ENCODE peak calls at places on chromosomes 5 and 9, in seven cellular contexts. One of them, this sample, is unnamed.

GRCh38 chr9:110555971-110556370 is 23.6 kb downstream of the SVEP1 start:
- DNase-seq in CD8-positive, alpha-beta T cell: no peak
- DNase-seq in colonic mucosa: peak; percentile 27
- DNase-seq in adrenal gland: peak; percentile 45
- DNase-seq in fibroblast of lung: peak; percentile 94
- DNase-seq in tibial nerve: peak; percentile 73
- DNase-seq in gastrocnemius medialis: peak; percentile 34
- DNase-seq in this sample: no peak

GRCh38 chr5:140565024-140565779 is 574 bp downstream of the SLC35A4 start:
- DNase-seq in adrenal gland: no peak
- DNase-seq in fibroblast of lung: no peak
- DNase-seq in CD8-positive, alpha-beta T cell: no peak
- DNase-seq in gastrocnemius medialis: no peak
- DNase-seq in colonic mucosa: no peak
- DNase-seq in tibial nerve: no peak
- DNase-seq in this sample: no peak

GRCh38 chr9:91919621-91920020 is 30.4 kb downstream of the ROR2 start:
- DNase-seq in adrenal gland: no peak
- DNase-seq in tibial nerve: no peak
- DNase-seq in colonic mucosa: no peak
- DNase-seq in gastrocnemius medialis: no peak
- DNase-seq in CD8-positive, alpha-beta T cell: no peak
- DNase-seq in fibroblast of lung: no peak
- DNase-seq in this sample: no peak

GRCh38 chr9:87887661-87888480 is 5.2 kb downstream of the SPATA31E1 start:
- DNase-seq in gastrocnemius medialis: no peak
- DNase-seq in adrenal gland: no peak
- DNase-seq in tibial nerve: no peak
- DNase-seq in colonic mucosa: no peak
- DNase-seq in fibroblast of lung: no peak
- DNase-seq in CD8-positive, alpha-beta T cell: no peak
- DNase-seq in this sample: no peak

GRCh38 chr5:72472666-72473422 is 34.4 kb downstream of the ZNF366 start:
- DNase-seq in tibial nerve: no peak
- DNase-seq in fibroblast of lung: no peak
- DNase-seq in gastrocnemius medialis: no peak
- DNase-seq in adrenal gland: no peak
- DNase-seq in colonic mucosa: no peak
- DNase-seq in CD8-positive, alpha-beta T cell: no peak
- DNase-seq in this sample: no peak

GRCh38 chr9:3884736-3885135 is 358.9 kb upstream of the RFX3 start:
- DNase-seq in adrenal gland: no peak
- DNase-seq in gastrocnemius medialis: no peak
- DNase-seq in tibial nerve: no peak
- DNase-seq in fibroblast of lung: no peak
- DNase-seq in CD8-positive, alpha-beta T cell: no peak
- DNase-seq in colonic mucosa: no peak
- DNase-seq in this sample: no peak

GRCh38 chr5:35908814-35909213 is 29.6 kb downstream of the CAPSL start:
- DNase-seq in gastrocnemius medialis: no peak
- DNase-seq in fibroblast of lung: no peak
- DNase-seq in colonic mucosa: no peak
- DNase-seq in CD8-positive, alpha-beta T cell: no peak
- DNase-seq in adrenal gland: no peak
- DNase-seq in tibial nerve: no peak
- DNase-seq in this sample: no peak

GRCh38 chr5:56303511-56303910 is 70.4 kb upstream of the ANKRD55 start:
- DNase-seq in fibroblast of lung: no peak
- DNase-seq in gastrocnemius medialis: no peak
- DNase-seq in CD8-positive, alpha-beta T cell: no peak
- DNase-seq in colonic mucosa: no peak
- DNase-seq in tibial nerve: no peak
- DNase-seq in adrenal gland: no peak
- DNase-seq in this sample: no peak

GRCh38 chr5:150109921-150110320 is 23.6 kb upstream of the CSF1R start:
- DNase-seq in colonic mucosa: no peak
- DNase-seq in CD8-positive, alpha-beta T cell: no peak
- DNase-seq in gastrocnemius medialis: no peak
- DNase-seq in adrenal gland: no peak
- DNase-seq in tibial nerve: no peak
- DNase-seq in fibroblast of lung: no peak
- DNase-seq in this sample: no peak

GRCh38 chr5:159704160-159704559 is 212.1 kb upstream of the ADRA1B start:
- DNase-seq in fibroblast of lung: no peak
- DNase-seq in colonic mucosa: no peak
- DNase-seq in tibial nerve: no peak
- DNase-seq in gastrocnemius medialis: no peak
- DNase-seq in adrenal gland: no peak
- DNase-seq in CD8-positive, alpha-beta T cell: no peak
- DNase-seq in this sample: no peak

GRCh38 chr5:145220491-145220890 is 614.7 kb downstream of the PRELID2 start:
- DNase-seq in tibial nerve: no peak
- DNase-seq in fibroblast of lung: no peak
- DNase-seq in adrenal gland: no peak
- DNase-seq in gastrocnemius medialis: no peak
- DNase-seq in CD8-positive, alpha-beta T cell: no peak
- DNase-seq in colonic mucosa: no peak
- DNase-seq in this sample: no peak

GRCh38 chr5:142960309-142960696 is 190.1 kb downstream of the ARHGAP26 start:
- DNase-seq in colonic mucosa: no peak
- DNase-seq in CD8-positive, alpha-beta T cell: no peak
- DNase-seq in adrenal gland: no peak
- DNase-seq in tibial nerve: no peak
- DNase-seq in fibroblast of lung: peak; percentile 53
- DNase-seq in gastrocnemius medialis: no peak
- DNase-seq in this sample: no peak

GRCh38 chr9:110900451-110900850 is 137.8 kb downstream of the LPAR1 start:
- DNase-seq in fibroblast of lung: peak; percentile 67
- DNase-seq in colonic mucosa: no peak
- DNase-seq in tibial nerve: no peak
- DNase-seq in CD8-positive, alpha-beta T cell: no peak
- DNase-seq in gastrocnemius medialis: no peak
- DNase-seq in adrenal gland: no peak
- DNase-seq in this sample: no peak

GRCh38 chr9:35537898-35538297 is 48.0 kb downstream of the RUSC2 start:
- DNase-seq in CD8-positive, alpha-beta T cell: no peak
- DNase-seq in adrenal gland: no peak
- DNase-seq in gastrocnemius medialis: no peak
- DNase-seq in tibial nerve: no peak
- DNase-seq in fibroblast of lung: peak; percentile 48
- DNase-seq in colonic mucosa: no peak
- DNase-seq in this sample: no peak

GRCh38 chr5:81800797-81801196 is 49.9 kb upstream of the SSBP2 start:
- DNase-seq in colonic mucosa: no peak
- DNase-seq in adrenal gland: no peak
- DNase-seq in gastrocnemius medialis: no peak
- DNase-seq in fibroblast of lung: no peak
- DNase-seq in CD8-positive, alpha-beta T cell: no peak
- DNase-seq in tibial nerve: no peak
- DNase-seq in this sample: no peak

GRCh38 chr5:131163315-131164119 is 1.5 kb downstream of the HINT1 start:
- DNase-seq in colonic mucosa: no peak
- DNase-seq in tibial nerve: no peak
- DNase-seq in fibroblast of lung: peak; percentile 48
- DNase-seq in adrenal gland: no peak
- DNase-seq in CD8-positive, alpha-beta T cell: no peak
- DNase-seq in gastrocnemius medialis: no peak
- DNase-seq in this sample: peak; percentile 40

GRCh38 chr5:121503111-121503840 is 348.4 kb upstream of the FTMT start:
- DNase-seq in fibroblast of lung: peak; percentile 3
- DNase-seq in adrenal gland: peak; percentile 28
- DNase-seq in colonic mucosa: peak; percentile 22
- DNase-seq in tibial nerve: peak; percentile 52
- DNase-seq in gastrocnemius medialis: no peak
- DNase-seq in CD8-positive, alpha-beta T cell: no peak
- DNase-seq in this sample: peak; percentile 14

GRCh38 chr5:56993241-56993640 is 41.3 kb upstream of the MIER3 start:
- DNase-seq in adrenal gland: no peak
- DNase-seq in gastrocnemius medialis: no peak
- DNase-seq in CD8-positive, alpha-beta T cell: no peak
- DNase-seq in tibial nerve: no peak
- DNase-seq in colonic mucosa: no peak
- DNase-seq in fibroblast of lung: no peak
- DNase-seq in this sample: no peak

GRCh38 chr9:93133641-93134017 is 422 bp downstream of the NINJ1 start:
- DNase-seq in tibial nerve: peak; percentile 72
- DNase-seq in colonic mucosa: peak; percentile 81
- DNase-seq in gastrocnemius medialis: peak; percentile 64
- DNase-seq in CD8-positive, alpha-beta T cell: peak; percentile 28
- DNase-seq in adrenal gland: peak; percentile 91
- DNase-seq in fibroblast of lung: peak; percentile 83
- DNase-seq in this sample: peak; percentile 74

GRCh38 chr5:16726538-16726946 is 109.7 kb upstream of the RETREG1 start:
- DNase-seq in colonic mucosa: peak; percentile 60
- DNase-seq in CD8-positive, alpha-beta T cell: no peak
- DNase-seq in adrenal gland: peak; percentile 31
- DNase-seq in fibroblast of lung: no peak
- DNase-seq in tibial nerve: no peak
- DNase-seq in gastrocnemius medialis: no peak
- DNase-seq in this sample: peak; percentile 43

GRCh38 chr5:33810491-33811120 is 81.2 kb downstream of the ADAMTS12 start:
- DNase-seq in tibial nerve: no peak
- DNase-seq in gastrocnemius medialis: peak; percentile 10
- DNase-seq in fibroblast of lung: peak; percentile 65
- DNase-seq in CD8-positive, alpha-beta T cell: no peak
- DNase-seq in colonic mucosa: no peak
- DNase-seq in adrenal gland: no peak
- DNase-seq in this sample: no peak

GRCh38 chr5:21419383-21419782 is 1431.4 kb upstream of the CDH18 start:
- DNase-seq in fibroblast of lung: no peak
- DNase-seq in CD8-positive, alpha-beta T cell: no peak
- DNase-seq in colonic mucosa: no peak
- DNase-seq in gastrocnemius medialis: no peak
- DNase-seq in tibial nerve: no peak
- DNase-seq in adrenal gland: no peak
- DNase-seq in this sample: no peak

GRCh38 chr5:96940586-96940985 is 4.7 kb downstream of the LNPEP start:
- DNase-seq in adrenal gland: no peak
- DNase-seq in CD8-positive, alpha-beta T cell: no peak
- DNase-seq in gastrocnemius medialis: no peak
- DNase-seq in tibial nerve: no peak
- DNase-seq in colonic mucosa: no peak
- DNase-seq in fibroblast of lung: peak; percentile 28
- DNase-seq in this sample: no peak

GRCh38 chr9:84652496-84653081 is 16.9 kb upstream of the NTRK2 start:
- DNase-seq in fibroblast of lung: no peak
- DNase-seq in CD8-positive, alpha-beta T cell: no peak
- DNase-seq in tibial nerve: no peak
- DNase-seq in colonic mucosa: no peak
- DNase-seq in gastrocnemius medialis: no peak
- DNase-seq in adrenal gland: no peak
- DNase-seq in this sample: no peak

GRCh38 chr9:79686381-79687130 is 114.8 kb downstream of the TLE4 start:
- DNase-seq in adrenal gland: peak; percentile 45
- DNase-seq in CD8-positive, alpha-beta T cell: no peak
- DNase-seq in tibial nerve: no peak
- DNase-seq in gastrocnemius medialis: peak; percentile 20
- DNase-seq in colonic mucosa: no peak
- DNase-seq in fibroblast of lung: peak; percentile 71
- DNase-seq in this sample: no peak

GRCh38 chr5:34914671-34915138 is 599 bp downstream of the RAD1 start:
- DNase-seq in tibial nerve: no peak
- DNase-seq in gastrocnemius medialis: peak; percentile 2
- DNase-seq in colonic mucosa: peak; percentile 53
- DNase-seq in CD8-positive, alpha-beta T cell: no peak
- DNase-seq in adrenal gland: peak; percentile 68
- DNase-seq in fibroblast of lung: no peak
- DNase-seq in this sample: no peak

GRCh38 chr5:80284720-80285119 is 28.9 kb upstream of the SERINC5 start:
- DNase-seq in colonic mucosa: no peak
- DNase-seq in fibroblast of lung: no peak
- DNase-seq in gastrocnemius medialis: no peak
- DNase-seq in tibial nerve: no peak
- DNase-seq in CD8-positive, alpha-beta T cell: no peak
- DNase-seq in adrenal gland: no peak
- DNase-seq in this sample: no peak
- H3K4me3 ChIP-seq in colonic mucosa: no peak overlapping the region
- H3K4me3 ChIP-seq in fibroblast of lung: no peak overlapping the region
- H3K4me3 ChIP-seq in gastrocnemius medialis: no peak overlapping the region
- H3K4me3 ChIP-seq in tibial nerve: no peak overlapping the region
- H3K4me3 ChIP-seq in CD8-positive, alpha-beta T cell: no peak overlapping the region
- H3K4me3 ChIP-seq in adrenal gland: no peak overlapping the region
- H3K4me3 ChIP-seq in this sample: no peak overlapping the region

GRCh38 chr5:10364186-10364689 is 10.7 kb downstream of the MARCHF6 start:
- DNase-seq in fibroblast of lung: no peak
- DNase-seq in tibial nerve: no peak
- DNase-seq in adrenal gland: no peak
- DNase-seq in gastrocnemius medialis: no peak
- DNase-seq in colonic mucosa: no peak
- DNase-seq in CD8-positive, alpha-beta T cell: no peak
- DNase-seq in this sample: peak; percentile 41
- TF ChIP-seq CTCF in fibroblast of lung: no peak
- TF ChIP-seq CTCF in tibial nerve: no peak
- TF ChIP-seq CTCF in adrenal gland: no peak
- TF ChIP-seq CTCF in gastrocnemius medialis: peak; percentile 48
- TF ChIP-seq CTCF in colonic mucosa: no peak
- TF ChIP-seq CTCF in CD8-positive, alpha-beta T cell: no peak
- TF ChIP-seq CTCF in this sample: peak; percentile 25

GRCh38 chr5:157570801-157571200 is 4.8 kb downstream of the ADAM19 start:
- DNase-seq in fibroblast of lung: no peak
- DNase-seq in colonic mucosa: no peak
- DNase-seq in tibial nerve: no peak
- DNase-seq in CD8-positive, alpha-beta T cell: no peak
- DNase-seq in adrenal gland: no peak
- DNase-seq in gastrocnemius medialis: no peak
- DNase-seq in this sample: peak; percentile 29
- H3K4me3 ChIP-seq in fibroblast of lung: no peak overlapping the region
- H3K4me3 ChIP-seq in colonic mucosa: no peak overlapping the region
- H3K4me3 ChIP-seq in tibial nerve: no peak overlapping the region
- H3K4me3 ChIP-seq in CD8-positive, alpha-beta T cell: no peak overlapping the region
- H3K4me3 ChIP-seq in adrenal gland: no peak overlapping the region
- H3K4me3 ChIP-seq in gastrocnemius medialis: no peak overlapping the region
- H3K4me3 ChIP-seq in this sample: no peak overlapping the region

GRCh38 chr9:76459691-76460635 is 981 bp downstream of the GCNT1 start:
- DNase-seq in colonic mucosa: peak; percentile 78
- DNase-seq in CD8-positive, alpha-beta T cell: no peak
- DNase-seq in tibial nerve: no peak
- DNase-seq in fibroblast of lung: peak; percentile 66
- DNase-seq in adrenal gland: no peak
- DNase-seq in gastrocnemius medialis: no peak
- DNase-seq in this sample: no peak

GRCh38 chr9:76463211-76463610 is 4.2 kb downstream of the GCNT1 start:
- DNase-seq in CD8-positive, alpha-beta T cell: no peak
- DNase-seq in tibial nerve: no peak
- DNase-seq in colonic mucosa: no peak
- DNase-seq in fibroblast of lung: no peak
- DNase-seq in adrenal gland: no peak
- DNase-seq in gastrocnemius medialis: no peak
- DNase-seq in this sample: peak; percentile 54

GRCh38 chr9:76466299-76466605 is 7.3 kb downstream of the GCNT1 start:
- DNase-seq in colonic mucosa: no peak
- DNase-seq in fibroblast of lung: no peak
- DNase-seq in adrenal gland: no peak
- DNase-seq in tibial nerve: no peak
- DNase-seq in gastrocnemius medialis: no peak
- DNase-seq in CD8-positive, alpha-beta T cell: no peak
- DNase-seq in this sample: no peak

GRCh38 chr9:76464706-76465105 is 5.7 kb downstream of the GCNT1 start:
- DNase-seq in tibial nerve: no peak
- DNase-seq in CD8-positive, alpha-beta T cell: no peak
- DNase-seq in gastrocnemius medialis: no peak
- DNase-seq in colonic mucosa: no peak
- DNase-seq in adrenal gland: no peak
- DNase-seq in fibroblast of lung: peak; percentile 21
- DNase-seq in this sample: no peak

GRCh38 chr9:76465442-76466298 is 6.7 kb downstream of the GCNT1 start:
- DNase-seq in fibroblast of lung: no peak
- DNase-seq in adrenal gland: no peak
- DNase-seq in gastrocnemius medialis: no peak
- DNase-seq in colonic mucosa: no peak
- DNase-seq in tibial nerve: no peak
- DNase-seq in CD8-positive, alpha-beta T cell: no peak
- DNase-seq in this sample: no peak
- TF ChIP-seq CTCF in fibroblast of lung: no peak
- TF ChIP-seq CTCF in adrenal gland: no peak
- TF ChIP-seq CTCF in gastrocnemius medialis: no peak
- TF ChIP-seq CTCF in colonic mucosa: no peak
- TF ChIP-seq CTCF in tibial nerve: no peak
- TF ChIP-seq CTCF in CD8-positive, alpha-beta T cell: no peak
- TF ChIP-seq CTCF in this sample: no peak

This sample was measured in GM12865.